ENCODE peak calls at places on chromosomes 16 and 17, in eight cellular contexts. B is GM23338, F is OCI-LY7, Y is HCT116, R is neural progenitor cell, M is PC-3, N is SK-N-SH, E is MM.1S. P is an unnamed sample.

GRCh38 chr16:81528258-81528657 is 83.7 kb downstream of the CMIP start:
- DNase-seq in B (no peak), F (no peak), Y (no peak), R (no peak), M (no peak), N (no peak), E (no peak), P (no peak)

GRCh38 chr17:59451706-59452105 is 113.7 kb upstream of the DHX40 start:
- DNase-seq in B (peak), F (no peak), Y (no peak), R (no peak), M (peak), N (no peak), E (no peak), P (peak)

GRCh38 chr16:56632160-56632847 is at the start of gene MT1M:
- DNase-seq in B (peak), F (no peak), Y (no peak), R (peak), M (peak), N (peak), E (no peak), P (peak)

GRCh38 chr17:38709104-38709820 is 4.2 kb downstream of the MLLT6 start:
- DNase-seq in B (no peak), F (no peak), Y (no peak), R (no peak), M (no peak), N (no peak), E (no peak), P (no peak)

GRCh38 chr17:30393911-30394867 is 15.5 kb downstream of the CPD start:
- DNase-seq in B (no peak), F (no peak), Y (no peak), R (no peak), M (no peak), N (no peak), E (no peak), P (no peak)

GRCh38 chr17:37743612-37743874 is 1.3 kb downstream of the HNF1B start:
- DNase-seq in B (no peak), F (no peak), Y (no peak), R (peak), M (no peak), N (peak), E (no peak), P (no peak)

GRCh38 chr16:83301966-83302365 is 505.8 kb upstream of the HSBP1 start:
- DNase-seq in B (no peak), F (no peak), Y (no peak), R (no peak), M (no peak), N (no peak), E (no peak), P (peak)

GRCh38 chr17:49508061-49508865 is 13.2 kb downstream of the NGFR start:
- DNase-seq in B (peak), F (no peak), Y (peak), R (peak), M (peak), N (peak), E (no peak), P (peak)

GRCh38 chr16:6573577-6573976 is 759.1 kb upstream of the RBFOX1 start:
- DNase-seq in B (peak), F (no peak), Y (no peak), R (peak), M (no peak), N (peak), E (peak), P (no peak)

GRCh38 chr17:43003542-43004172 is 2.9 kb upstream of the IFI35 start:
- DNase-seq in B (peak), F (no peak), Y (peak), R (no peak), M (peak), N (no peak), E (no peak), P (peak)

GRCh38 chr16:17590711-17591654 is 120.2 kb upstream of the XYLT1 start:
- DNase-seq in B (no peak), F (no peak), Y (no peak), R (no peak), M (no peak), N (no peak), E (no peak), P (peak)

GRCh38 chr17:73474370-73474988 is 162.7 kb upstream of the CDC42EP4 start:
- DNase-seq in B (no peak), F (no peak), Y (peak), R (no peak), M (peak), N (peak), E (no peak), P (peak)

GRCh38 chr17:36778458-36778857 is 158.8 kb upstream of the LHX1 start:
- DNase-seq in B (no peak), F (no peak), Y (no peak), R (no peak), M (no peak), N (no peak), E (no peak), P (no peak)

GRCh38 chr16:77195411-77195810 is 3.8 kb upstream of the SYCE1L start:
- DNase-seq in B (no peak), F (no peak), Y (no peak), R (no peak), M (no peak), N (peak), E (no peak), P (no peak)

GRCh38 chr17:55159251-55159650 is 105.5 kb upstream of the HLF start:
- DNase-seq in B (no peak), F (no peak), Y (no peak), R (no peak), M (peak), N (no peak), E (no peak), P (peak)
- TF ChIP-seq EZH2phosphoT487 in B (no peak), F (no peak), Y (no peak), R (no peak), M (no peak), N (no peak), E (no peak), P (no peak)

GRCh38 chr17:61352408-61352770 is 47.3 kb upstream of the TBX2 start:
- DNase-seq in B (no peak), F (no peak), Y (no peak), R (no peak), M (no peak), N (no peak), E (no peak), P (no peak)

GRCh38 chr17:61353211-61353610 is 46.4 kb upstream of the TBX2 start:
- DNase-seq in B (no peak), F (no peak), Y (no peak), R (no peak), M (no peak), N (no peak), E (no peak), P (no peak)

GRCh38 chr17:61351745-61352407 is 47.8 kb upstream of the TBX2 start:
- DNase-seq in B (no peak), F (no peak), Y (no peak), R (no peak), M (no peak), N (no peak), E (no peak), P (no peak)

GRCh38 chr17:61353615-61354014 is 46.0 kb upstream of the TBX2 start:
- DNase-seq in B (no peak), F (no peak), Y (no peak), R (no peak), M (no peak), N (no peak), E (no peak), P (no peak)

GRCh38 chr17:61352771-61353170 is 46.9 kb upstream of the TBX2 start:
- DNase-seq in B (no peak), F (no peak), Y (no peak), R (peak), M (no peak), N (no peak), E (no peak), P (no peak)
- TF ChIP-seq EZH2phosphoT487 in B (no peak), F (no peak), Y (no peak), R (no peak), M (no peak), N (no peak), E (no peak), P (no peak)

GRCh38 chr17:1379930-1380313 is 20.1 kb downstream of the YWHAE start:
- DNase-seq in B (no peak), F (no peak), Y (no peak), R (no peak), M (no peak), N (no peak), E (peak), P (peak)
- TF ChIP-seq EZH2phosphoT487 in B (no peak), F (no peak), Y (no peak), R (no peak), M (no peak), N (no peak), E (no peak), P (no peak)

DNA sequence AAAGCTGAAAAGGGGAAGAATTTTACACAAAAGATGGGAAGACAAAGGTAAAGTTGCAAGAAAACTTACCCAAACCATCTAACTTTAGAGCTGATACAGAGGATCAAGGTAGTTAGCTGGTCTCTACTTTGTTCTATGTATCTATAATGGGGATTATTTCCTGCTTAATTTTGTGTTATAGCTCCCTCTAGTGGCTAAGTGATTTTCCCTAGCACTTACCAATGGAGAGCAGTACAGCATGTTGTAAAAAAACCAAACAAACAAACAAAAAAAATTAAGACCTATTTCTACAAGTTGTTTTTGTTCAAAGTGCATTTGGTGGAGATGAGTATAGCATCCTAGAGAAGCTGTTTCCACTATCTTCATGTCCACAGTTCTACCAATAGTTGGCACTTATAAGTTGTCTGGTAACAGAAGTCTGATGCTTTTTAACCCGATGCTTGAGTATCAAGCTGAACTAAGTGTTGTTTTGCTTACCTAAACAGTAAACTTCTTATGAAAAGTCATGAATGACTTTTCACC is 7.5 kb downstream of the SRSF1 start:
- DNase-seq in B (peak), F (peak), Y (peak), R (peak), M (peak), N (peak), E (peak), P (peak)
- TF ChIP-seq EZH2phosphoT487 in B (no peak), F (no peak), Y (no peak), R (no peak), M (no peak), N (no peak), E (no peak), P (no peak)

P was measured in GM23248.